ENCODE peak calls at places on chromosomes 1 and 21, in five cellular contexts. W is stomach; R is CD8-positive, alpha-beta memory T cell; E is astrocyte of the spinal cord; L is heart left ventricle. A is an unnamed sample.

GRCh38 chr1:145962157-145963102 is 1.9 kb downstream of the ANKRD34A start:
- DNase-seq in L (peak; percentile 66), R (no peak), W (no peak), E (no peak), A (no peak)

GRCh38 chr1:113542221-113542701 is 151.9 kb downstream of the MAGI3 start:
- DNase-seq in E (peak; percentile 82), R (no peak), L (no peak), W (no peak), A (no peak)

GRCh38 chr1:43279161-43279560 is 6.2 kb downstream of the C1orf210 start:
- DNase-seq in R (no peak), L (no peak), E (no peak), W (no peak), A (no peak)

GRCh38 chr1:158078569-158079080 is 85.2 kb downstream of the KIRREL1 start:
- DNase-seq in E (no peak), W (no peak), R (no peak), L (no peak), A (no peak)

GRCh38 chr21:36320421-36321324 is 676 bp downstream of the MORC3 start:
- DNase-seq in L (peak; percentile 73), R (peak; percentile 31), E (peak; percentile 76), W (peak; percentile 64), A (peak; percentile 66)

GRCh38 chr1:4699724-4700301 is 45.4 kb downstream of the AJAP1 start:
- DNase-seq in E (peak; percentile 59), L (no peak), R (no peak), W (no peak), A (no peak)

GRCh38 chr1:19762175-19762779 is 37.4 kb downstream of the TMCO4 start:
- DNase-seq in W (peak; percentile 35), R (no peak), L (no peak), E (no peak), A (no peak)

GRCh38 chr1:223652436-223652901 is 13.0 kb downstream of the CAPN8 start:
- DNase-seq in R (no peak), L (no peak), E (peak; percentile 25), W (no peak), A (no peak)

GRCh38 chr1:205620269-205620668 is 11.5 kb downstream of the ELK4 start:
- DNase-seq in R (no peak), E (no peak), L (no peak), W (no peak), A (no peak)

GRCh38 chr21:46208761-46209721 is 19.5 kb downstream of the LSS start:
- DNase-seq in L (no peak), R (no peak), E (no peak), W (no peak), A (no peak)

GRCh38 chr1:9201421-9202239 is 32.9 kb upstream of the H6PD start:
- DNase-seq in R (no peak), W (no peak), L (no peak), E (peak; percentile 62), A (no peak)

GRCh38 chr1:216464489-216464888 is 41.2 kb upstream of the USH2A start:
- DNase-seq in E (peak; percentile 91), W (no peak), R (no peak), L (no peak), A (no peak)

GRCh38 chr1:248618878-248619277 is 16.0 kb downstream of the OR2T11 start:
- DNase-seq in L (peak; percentile 37), R (no peak), E (no peak), W (peak; percentile 70), A (peak; percentile 57)

GRCh38 chr21:43372663-43373386 is 54.1 kb downstream of the SIK1 start:
- DNase-seq in L (no peak), E (no peak), R (no peak), W (peak; percentile 78), A (peak; percentile 76)

GRCh38 chr21:35475768-35476167 is 426.7 kb upstream of the RUNX1 start:
- DNase-seq in L (no peak), R (no peak), W (no peak), E (peak; percentile 44), A (no peak)

GRCh38 chr1:63124666-63125191 is 197.6 kb upstream of the FOXD3 start:
- DNase-seq in R (no peak), L (no peak), E (peak; percentile 95), W (no peak), A (no peak)

GRCh38 chr21:41598561-41599511 is 90.9 kb upstream of the TMPRSS2 start:
- DNase-seq in W (peak; percentile 87), L (peak; percentile 6), R (no peak), E (no peak), A (peak; percentile 84)

GRCh38 chr1:9822897-9823692 is 670 bp downstream of the CLSTN1 start:
- DNase-seq in R (no peak), L (peak; percentile 33), E (no peak), W (no peak), A (no peak)

GRCh38 chr1:119752592-119752991 is 16.1 kb downstream of the HMGCS2 start:
- DNase-seq in R (no peak), E (no peak), W (no peak), L (no peak), A (no peak)

GRCh38 chr1:206608108-206608698 is 4.1 kb downstream of the EIF2D start:
- DNase-seq in R (peak; percentile 46), W (peak; percentile 47), E (peak; percentile 26), L (no peak), A (no peak)

GRCh38 chr1:176167210-176167609 is 39.9 kb downstream of the COP1 start:
- DNase-seq in E (no peak), W (no peak), L (no peak), R (no peak), A (no peak)

GRCh38 chr1:26277261-26277661 is 2.6 kb upstream of the SH3BGRL3 start:
- DNase-seq in W (peak; percentile 31), R (no peak), E (no peak), L (no peak), A (no peak)

GRCh38 chr1:222369991-222370910 is 177.7 kb downstream of the HHIPL2 start:
- DNase-seq in L (no peak), W (no peak), R (no peak), E (peak; percentile 91), A (no peak)

GRCh38 chr1:26790551-26790953 is 2.8 kb downstream of the PIGV start:
- DNase-seq in E (no peak), R (no peak), W (no peak), L (no peak), A (no peak)

GRCh38 chr1:232590742-232591082 is 39.2 kb downstream of the SIPA1L2 start:
- DNase-seq in W (no peak), R (no peak), L (no peak), E (no peak), A (no peak)

DNA sequence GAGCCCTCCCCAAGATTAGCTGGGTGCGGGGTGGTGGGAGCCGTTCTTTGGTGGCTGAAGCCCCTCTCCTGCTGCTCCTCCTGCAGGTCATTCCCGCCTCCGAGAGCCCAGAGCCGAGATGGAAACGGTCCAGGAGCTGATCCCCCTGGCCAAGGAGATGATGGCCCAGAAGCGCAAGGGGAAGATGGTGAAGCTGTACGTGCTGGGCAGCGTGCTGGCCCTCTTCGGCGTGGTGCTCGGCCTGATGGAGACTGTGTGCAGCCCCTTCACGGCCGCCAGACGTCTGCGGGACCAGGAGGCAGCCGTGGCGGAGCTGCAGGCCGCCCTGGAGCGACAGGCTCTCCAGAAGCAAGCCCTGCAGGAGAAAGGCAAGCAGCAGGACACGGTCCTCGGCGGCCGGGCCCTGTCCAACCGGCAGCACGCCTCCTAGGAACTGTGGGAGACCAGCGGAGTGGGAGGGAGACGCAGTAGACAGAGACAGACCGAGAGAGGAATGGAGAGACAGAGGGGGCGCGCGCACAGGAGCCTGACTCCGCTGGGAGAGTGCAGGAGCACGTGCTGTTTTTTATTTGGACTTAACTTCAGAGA is 449 bp downstream of the G0S2 start:
- DNase-seq in R (no peak), W (peak; percentile 38), E (peak; percentile 45), L (peak; percentile 46), A (no peak)
- H3K4me3 ChIP-seq in R (peak overlapping the region; percentile 46), W (peak overlapping the region; percentile 49), E (peak overlapping the region; percentile 40), L (peak overlapping the region; percentile 74), A (peak overlapping the region; percentile 44)

DNA sequence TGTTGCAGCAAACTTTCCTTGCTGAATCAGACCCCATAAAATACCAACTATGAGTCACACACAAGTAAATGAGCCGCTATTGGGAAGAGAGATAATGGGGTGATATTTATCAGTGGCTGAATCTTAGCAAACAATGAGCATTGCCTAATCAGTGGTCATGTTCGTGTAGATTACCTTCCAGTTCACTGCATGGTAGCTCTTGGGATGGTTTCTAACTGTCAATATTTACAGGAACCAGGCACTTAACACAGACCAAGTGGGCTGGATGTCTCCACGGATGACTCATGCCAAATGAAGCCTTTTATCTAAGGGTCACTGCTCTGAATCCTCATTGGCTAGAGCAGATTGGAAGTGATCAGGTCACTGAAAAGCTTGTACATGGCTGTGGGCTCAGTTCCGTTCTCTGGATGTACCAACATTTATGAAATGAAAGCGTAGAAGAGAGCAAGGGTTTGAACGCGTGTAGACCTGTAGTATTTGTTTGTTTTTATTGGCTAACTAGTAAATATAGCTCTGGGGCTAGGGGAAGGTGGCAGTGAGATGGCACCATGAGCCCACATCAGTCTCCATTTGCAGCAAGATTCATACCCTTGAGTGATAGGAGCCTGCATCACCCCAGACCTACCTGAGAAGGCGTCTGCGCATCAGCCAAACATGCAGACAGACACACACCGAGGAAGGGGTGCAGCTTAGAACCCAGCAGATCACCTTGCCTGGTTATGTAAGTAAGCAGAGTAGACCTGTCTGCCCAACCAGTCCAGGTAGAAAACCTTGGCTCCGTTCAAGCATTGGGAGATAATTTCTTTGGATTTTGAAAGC is 153.3 kb downstream of the TOMM20 start:
- DNase-seq in R (no peak), L (no peak), E (peak; percentile 96), W (no peak), A (no peak)
- H3K4me3 ChIP-seq in R (no peak overlapping the region), L (no peak overlapping the region), E (no peak overlapping the region), W (no peak overlapping the region), A (no peak overlapping the region)

DNA sequence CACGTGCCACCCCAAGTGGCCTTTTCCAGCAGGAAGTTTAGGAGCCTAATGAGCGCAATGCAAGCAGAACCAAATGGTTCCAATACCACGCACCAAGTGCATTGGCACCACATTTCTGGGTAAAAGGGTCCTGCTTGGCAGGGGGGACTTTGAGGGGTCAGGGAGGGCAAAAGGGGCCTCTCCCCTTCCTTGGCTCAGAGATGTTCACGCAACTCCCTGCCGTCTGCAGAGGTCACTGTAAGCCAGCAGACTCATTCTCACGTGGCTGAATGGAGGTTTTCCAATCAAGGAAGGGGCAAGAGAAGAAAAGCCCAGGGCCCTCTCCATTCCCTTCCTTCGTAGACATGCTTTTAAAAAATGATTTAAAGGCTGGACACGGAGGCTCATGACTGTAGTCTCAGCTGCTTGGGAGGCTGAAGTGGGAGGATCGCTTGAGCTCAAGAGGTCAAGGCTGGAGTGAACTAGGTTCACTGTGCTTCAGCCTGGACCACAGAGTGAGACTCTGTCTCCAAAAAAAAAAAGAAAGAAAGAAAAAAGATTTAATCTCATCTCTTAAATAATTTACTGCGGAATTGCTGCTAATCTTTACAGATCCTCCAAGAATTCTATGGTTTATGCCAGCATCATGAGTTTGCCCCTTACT is 80.3 kb downstream of the RUNX3 start:
- DNase-seq in L (no peak), W (peak; percentile 25), R (no peak), E (no peak), A (no peak)
- H3K4me3 ChIP-seq in L (no peak overlapping the region), W (no peak overlapping the region), R (no peak overlapping the region), E (no peak overlapping the region), A (no peak overlapping the region)

GRCh38 chr1:150765229-150765976 is at the start of gene CTSS:
- DNase-seq in E (peak; percentile 17), R (peak; percentile 30), L (no peak), W (no peak), A (no peak)

GRCh38 chr1:150762559-150762958 is 3.0 kb downstream of the CTSS start:
- DNase-seq in E (no peak), R (no peak), L (no peak), W (no peak), A (no peak)

GRCh38 chr1:150763018-150763417 is 2.6 kb downstream of the CTSS start:
- DNase-seq in L (no peak), W (no peak), E (no peak), R (no peak), A (no peak)

GRCh38 chr1:150763631-150764223 is 1.9 kb downstream of the CTSS start:
- DNase-seq in E (no peak), R (no peak), L (no peak), W (no peak), A (no peak)

GRCh38 chr1:150764617-150765090 is 924 bp downstream of the CTSS start:
- DNase-seq in W (no peak), R (no peak), L (no peak), E (peak; percentile 59), A (no peak)
- H3K4me3 ChIP-seq in W (peak overlapping the region; percentile 40), R (peak overlapping the region; percentile 61), L (peak overlapping the region; percentile 52), E (no peak overlapping the region), A (no peak overlapping the region)

A was measured in lung.